ENCODE peak calls at places on chromosome 5, in four cellular contexts. One of them, this sample, is unnamed.

GRCh38 chr5:84091400-84091799 is 293.3 kb downstream of the EDIL3 start:
- DNase-seq in HepG2: peak; percentile 86
- DNase-seq in K562: no peak
- DNase-seq in GM12878: peak; percentile 20
- DNase-seq in this sample: no peak

GRCh38 chr5:54275361-54275760 is 35.0 kb downstream of the ARL15 start:
- DNase-seq in HepG2: no peak
- DNase-seq in K562: no peak
- DNase-seq in GM12878: no peak
- DNase-seq in this sample: no peak

GRCh38 chr5:124706729-124707361 is 39.6 kb downstream of the ZNF608 start:
- DNase-seq in HepG2: peak; percentile 9
- DNase-seq in K562: no peak
- DNase-seq in GM12878: no peak
- DNase-seq in this sample: peak; percentile 42

GRCh38 chr5:107868994-107869393 is 198.3 kb upstream of the EFNA5 start:
- DNase-seq in HepG2: no peak
- DNase-seq in K562: no peak
- DNase-seq in GM12878: no peak
- DNase-seq in this sample: no peak

GRCh38 chr5:7435503-7435902 is 39.6 kb downstream of the ADCY2 start:
- DNase-seq in HepG2: no peak
- DNase-seq in K562: no peak
- DNase-seq in GM12878: no peak
- DNase-seq in this sample: no peak

GRCh38 chr5:169416583-169417196 is 115.8 kb upstream of the SLIT3 start:
- DNase-seq in HepG2: no peak
- DNase-seq in K562: no peak
- DNase-seq in GM12878: peak; percentile 44
- DNase-seq in this sample: peak; percentile 58

GRCh38 chr5:147712583-147712982 is 69.9 kb downstream of the JAKMIP2 start:
- DNase-seq in HepG2: no peak
- DNase-seq in K562: no peak
- DNase-seq in GM12878: no peak
- DNase-seq in this sample: no peak

GRCh38 chr5:63125862-63126261 is 547.2 kb downstream of the LRRC70 start:
- DNase-seq in HepG2: peak; percentile 37
- DNase-seq in K562: no peak
- DNase-seq in GM12878: no peak
- DNase-seq in this sample: peak; percentile 9

GRCh38 chr5:71719092-71719964 is at the start of gene CARTPT:
- DNase-seq in HepG2: no peak
- DNase-seq in K562: no peak
- DNase-seq in GM12878: no peak
- DNase-seq in this sample: no peak

GRCh38 chr5:53667621-53668020 is 107.2 kb downstream of the NDUFS4 start:
- DNase-seq in HepG2: no peak
- DNase-seq in K562: no peak
- DNase-seq in GM12878: no peak
- DNase-seq in this sample: no peak

DNA sequence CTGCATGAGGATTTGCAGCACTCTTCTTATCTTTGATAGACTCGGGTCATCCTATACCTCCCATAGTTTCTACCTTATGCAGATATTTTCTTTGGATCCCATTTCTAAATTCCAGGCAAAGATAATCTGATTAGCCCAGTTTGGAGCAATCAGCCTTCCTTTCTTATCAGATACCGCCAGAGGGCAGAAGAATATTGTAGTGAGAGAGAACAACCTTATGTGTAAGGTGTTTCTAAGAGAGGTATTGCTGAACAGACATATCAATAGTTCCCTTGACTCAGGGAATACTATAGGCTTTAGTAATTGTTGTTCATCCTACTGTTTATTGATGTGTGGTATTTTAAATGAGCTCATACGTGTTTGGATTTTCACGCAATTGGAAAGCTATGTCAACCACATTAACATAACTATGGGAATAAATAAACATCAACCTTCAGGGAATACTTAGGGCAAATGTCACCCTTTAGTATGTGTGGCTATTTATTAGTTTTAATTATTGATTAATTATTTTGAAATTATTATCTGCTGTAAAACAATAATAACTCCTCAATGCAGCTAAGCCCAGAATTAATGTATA is 1435.2 kb upstream of the CDH9 start:
- DNase-seq in HepG2: peak; percentile 23
- DNase-seq in K562: no peak
- DNase-seq in GM12878: no peak
- DNase-seq in this sample: no peak
- TF ChIP-seq TARDBP in HepG2: no peak
- TF ChIP-seq TARDBP in K562: no peak
- TF ChIP-seq TARDBP in GM12878: no peak
- TF ChIP-seq TARDBP in this sample: no peak

GRCh38 chr5:164345173-164345572 is 839.8 kb downstream of the MAT2B start:
- DNase-seq in HepG2: no peak
- DNase-seq in K562: no peak
- DNase-seq in GM12878: no peak
- DNase-seq in this sample: no peak

GRCh38 chr5:164345853-164346252 is 840.4 kb downstream of the MAT2B start:
- DNase-seq in HepG2: no peak
- DNase-seq in K562: peak; percentile 63
- DNase-seq in GM12878: no peak
- DNase-seq in this sample: no peak

GRCh38 chr5:164336906-164337305 is 831.5 kb downstream of the MAT2B start:
- DNase-seq in HepG2: no peak
- DNase-seq in K562: no peak
- DNase-seq in GM12878: no peak
- DNase-seq in this sample: no peak

GRCh38 chr5:164336276-164336675 is 830.9 kb downstream of the MAT2B start:
- DNase-seq in HepG2: no peak
- DNase-seq in K562: no peak
- DNase-seq in GM12878: no peak
- DNase-seq in this sample: no peak

DNA sequence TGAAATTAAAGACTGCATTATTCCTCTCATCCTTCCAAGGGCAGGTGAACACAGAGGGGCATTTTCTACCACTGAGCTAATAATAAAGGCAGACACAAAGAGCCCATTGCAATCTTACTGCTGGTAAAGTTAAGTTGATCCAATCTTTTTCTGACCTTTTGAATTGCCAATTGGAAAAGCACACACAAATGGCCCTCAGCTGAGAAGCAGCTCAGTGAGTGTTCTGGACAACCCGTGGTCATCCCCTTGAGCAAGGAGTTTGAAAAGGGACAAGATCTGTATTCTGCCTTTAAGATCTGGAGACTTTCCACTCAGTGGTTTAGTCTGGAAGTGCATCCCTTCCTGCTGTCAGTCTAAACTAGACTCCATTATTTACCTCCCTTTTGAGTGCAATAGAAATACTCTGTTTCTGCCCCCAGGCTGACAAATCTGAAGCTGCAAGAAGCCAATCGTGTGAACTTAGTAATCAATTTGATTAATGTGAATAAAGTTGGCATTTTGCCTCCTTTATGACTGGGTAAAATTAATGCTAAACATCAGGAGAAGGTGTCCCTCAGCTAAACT is 835.7 kb downstream of the MAT2B start:
- DNase-seq in HepG2: no peak
- DNase-seq in K562: no peak
- DNase-seq in GM12878: no peak
- DNase-seq in this sample: peak; percentile 31
- TF ChIP-seq TARDBP in HepG2: no peak
- TF ChIP-seq TARDBP in K562: no peak
- TF ChIP-seq TARDBP in GM12878: no peak
- TF ChIP-seq TARDBP in this sample: no peak

DNA sequence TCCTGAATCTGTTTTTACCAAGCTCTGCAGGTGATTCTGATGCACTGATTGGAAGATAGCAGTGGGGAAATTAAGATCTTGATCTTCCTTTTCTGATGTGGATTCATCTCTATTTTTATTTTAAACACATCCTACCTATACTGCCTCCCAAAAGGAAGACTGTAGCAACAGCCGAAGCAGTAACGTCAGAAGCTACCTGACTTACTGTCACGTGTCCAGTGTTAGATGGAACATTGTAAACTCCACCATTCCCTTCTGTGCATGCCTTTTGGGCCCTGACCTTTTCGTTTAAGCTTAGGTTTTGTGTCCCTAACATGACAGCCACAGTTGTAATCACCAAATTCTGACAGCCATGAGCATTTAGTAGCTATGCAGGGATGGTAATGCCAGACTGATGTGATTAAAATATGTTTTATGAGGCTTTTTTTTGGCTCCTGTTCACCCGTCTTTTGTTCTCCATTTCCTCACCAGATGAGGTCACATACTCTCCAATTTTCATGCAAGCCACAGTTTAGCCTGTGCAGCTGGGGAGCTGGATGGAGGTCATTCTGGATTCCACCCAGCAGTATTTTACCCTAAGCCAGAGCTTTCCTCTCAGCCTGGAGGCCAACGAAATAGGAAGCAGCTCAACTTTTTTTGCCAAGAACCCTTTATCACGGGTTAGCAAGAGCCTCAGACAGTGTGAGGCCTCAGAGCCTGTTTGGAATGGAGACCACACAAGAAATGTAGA is 15.6 kb upstream of the FOXD1 start:
- DNase-seq in HepG2: no peak
- DNase-seq in K562: no peak
- DNase-seq in GM12878: no peak
- DNase-seq in this sample: no peak
- TF ChIP-seq TARDBP in HepG2: no peak
- TF ChIP-seq TARDBP in K562: no peak
- TF ChIP-seq TARDBP in GM12878: no peak
- TF ChIP-seq TARDBP in this sample: no peak

GRCh38 chr5:98755406-98755805 is 18.1 kb upstream of the RGMB start:
- DNase-seq in HepG2: no peak
- DNase-seq in K562: no peak
- DNase-seq in GM12878: no peak
- DNase-seq in this sample: no peak

GRCh38 chr5:98749046-98749445 is 24.4 kb upstream of the RGMB start:
- DNase-seq in HepG2: no peak
- DNase-seq in K562: no peak
- DNase-seq in GM12878: no peak
- DNase-seq in this sample: no peak

GRCh38 chr5:98753507-98753906 is 20.0 kb upstream of the RGMB start:
- DNase-seq in HepG2: no peak
- DNase-seq in K562: no peak
- DNase-seq in GM12878: no peak
- DNase-seq in this sample: no peak

DNA sequence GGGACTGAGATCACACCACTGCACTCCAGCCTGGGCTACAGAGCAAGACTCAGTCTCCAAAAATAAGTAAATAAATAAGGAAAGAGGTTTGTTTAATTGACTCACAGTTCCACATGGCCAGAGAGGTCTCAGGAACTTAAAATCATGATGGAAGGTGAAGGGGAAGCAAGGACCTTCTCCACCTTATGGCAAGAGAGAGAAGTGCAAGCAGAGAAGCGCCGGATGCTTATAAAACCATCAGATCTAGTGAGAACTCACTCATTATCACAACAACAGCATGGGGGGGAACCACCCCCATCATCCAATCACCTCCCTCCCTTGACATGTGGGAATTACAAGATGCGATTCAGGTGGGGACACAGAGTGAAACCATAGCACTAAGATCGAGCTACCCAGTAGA is 22.8 kb upstream of the RGMB start:
- DNase-seq in HepG2: peak; percentile 31
- DNase-seq in K562: no peak
- DNase-seq in GM12878: no peak
- DNase-seq in this sample: no peak
- TF ChIP-seq TARDBP in HepG2: no peak
- TF ChIP-seq TARDBP in K562: no peak
- TF ChIP-seq TARDBP in GM12878: no peak
- TF ChIP-seq TARDBP in this sample: no peak

DNA sequence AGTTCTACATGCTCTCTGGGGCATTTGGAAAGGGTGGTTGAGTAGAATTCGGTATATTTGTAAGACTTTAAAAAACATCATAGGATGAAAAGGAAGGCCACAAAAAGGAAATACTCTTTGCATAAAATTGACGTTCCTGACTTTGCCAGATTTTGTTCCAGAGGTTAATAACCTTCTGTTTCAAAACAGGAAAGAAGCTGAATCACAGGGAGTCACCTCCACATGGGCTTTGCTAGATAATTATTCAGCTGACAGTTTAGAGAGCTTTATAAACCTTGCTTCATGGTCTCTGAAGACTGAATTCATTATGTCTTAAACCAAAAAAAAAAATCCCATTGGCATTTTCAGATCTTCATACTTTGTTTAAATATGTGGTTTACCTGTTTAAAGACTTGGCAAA is 203.7 kb downstream of the SEMA6A start:
- DNase-seq in HepG2: no peak
- DNase-seq in K562: no peak
- DNase-seq in GM12878: no peak
- DNase-seq in this sample: no peak
- TF ChIP-seq TARDBP in HepG2: no peak
- TF ChIP-seq TARDBP in K562: no peak
- TF ChIP-seq TARDBP in GM12878: no peak
- TF ChIP-seq TARDBP in this sample: no peak

DNA sequence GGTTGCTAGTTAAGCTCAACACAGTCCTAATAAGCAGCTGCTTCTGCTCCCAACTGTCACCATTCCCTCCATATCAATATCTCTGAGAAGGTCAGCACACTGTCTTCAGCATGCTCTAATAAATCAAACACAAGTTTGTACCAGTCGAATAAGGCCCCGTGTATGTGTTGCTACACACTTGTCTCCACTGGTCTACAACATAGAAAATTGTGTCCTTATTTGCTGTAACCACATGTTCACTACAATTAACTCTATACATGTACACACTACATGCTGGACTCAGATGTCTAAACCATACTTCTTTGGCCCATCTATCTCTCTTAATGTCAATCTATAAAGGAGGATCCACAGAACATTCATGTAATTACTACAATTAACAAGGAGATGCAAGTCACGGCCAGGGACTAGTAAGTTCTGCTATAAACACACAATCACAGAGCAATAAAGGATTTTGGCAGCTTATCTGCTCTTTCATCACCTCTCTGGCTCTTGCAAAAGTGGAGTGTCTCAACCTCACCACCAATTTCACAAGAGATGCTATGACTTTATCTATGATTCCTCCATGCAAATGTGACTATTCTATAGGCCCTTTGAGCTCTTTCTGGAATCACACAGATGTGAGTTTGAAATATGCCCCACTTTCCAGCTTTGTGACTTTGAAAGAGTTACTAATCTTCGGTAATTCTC is 143.9 kb downstream of the SEMA5A start:
- DNase-seq in HepG2: no peak
- DNase-seq in K562: no peak
- DNase-seq in GM12878: no peak
- DNase-seq in this sample: no peak
- TF ChIP-seq TARDBP in HepG2: no peak
- TF ChIP-seq TARDBP in K562: no peak
- TF ChIP-seq TARDBP in GM12878: no peak
- TF ChIP-seq TARDBP in this sample: no peak

DNA sequence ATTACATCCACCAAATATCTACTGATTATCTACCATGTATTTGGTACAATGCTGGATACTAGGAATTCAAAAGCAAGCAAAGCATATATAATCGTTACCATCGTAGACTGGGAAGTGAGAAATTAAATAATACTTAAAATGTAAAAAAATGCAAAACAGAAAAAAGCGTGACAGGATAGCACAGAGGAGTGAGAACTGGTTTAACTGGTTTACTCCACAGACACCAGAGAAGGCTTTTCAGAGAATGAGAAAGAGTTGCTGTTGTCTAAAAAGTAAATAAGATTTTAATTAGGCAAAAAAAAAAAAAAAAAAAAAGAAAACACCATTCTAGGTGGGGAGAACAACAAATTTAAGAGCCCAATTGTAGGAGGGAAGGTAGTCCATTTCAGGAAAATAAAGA is 657.9 kb upstream of the ST8SIA4 start:
- DNase-seq in HepG2: no peak
- DNase-seq in K562: no peak
- DNase-seq in GM12878: no peak
- DNase-seq in this sample: no peak
- TF ChIP-seq TARDBP in HepG2: no peak
- TF ChIP-seq TARDBP in K562: no peak
- TF ChIP-seq TARDBP in GM12878: no peak
- TF ChIP-seq TARDBP in this sample: no peak